ENCODE peak calls at places on chromosome 7, in nine cellular contexts. K is GOT3; Y is NCI-H2081; U is stimulated activated CD8-positive, alpha-beta memory T cell treated with anti-CD3 and anti-CD28 coated beads, Interleukin-12 subunit alpha, Interleukin-12 subunit beta, amount 100 ng/mL, for 4 hours; N is stimulated activated CD4-positive, alpha-beta T cell treated with anti-CD3 and anti-CD28 coated beads, Interleukin-15, amount 100 ng/mL, for 24 hours; H is left colon; E is brain microvascular endothelial cell; M is skeletal muscle cell; B is cardiac muscle cell. Z is an unnamed sample.

GRCh38 chr7:42020067-42020466 is 216.9 kb downstream of the GLI3 start:
- DNase-seq in Y (no peak), M (no peak), H (no peak), N (no peak), K (no peak), B (no peak), E (no peak), U (no peak), Z (no peak)

GRCh38 chr7:50513166-50513871 is 51.9 kb downstream of the DDC start:
- DNase-seq in Y (no peak), U (no peak), N (no peak), M (no peak), H (no peak), K (no peak), E (no peak), B (no peak), Z (no peak)

GRCh38 chr7:29464693-29465092 is 98.9 kb upstream of the PRR15 start:
- DNase-seq in B (no peak), M (no peak), Y (no peak), N (no peak), E (no peak), U (no peak), H (no peak), K (no peak), Z (no peak)

GRCh38 chr7:138125119-138125518 is 48.9 kb downstream of the AKR1D1 start:
- DNase-seq in M (no peak), N (no peak), K (no peak), H (no peak), B (peak; percentile 25), E (peak; percentile 54), Y (no peak), U (no peak), Z (no peak)

GRCh38 chr7:138555684-138556083 is 95.6 kb downstream of the TRIM24 start:
- DNase-seq in U (no peak), B (no peak), Y (no peak), E (no peak), H (no peak), K (no peak), N (no peak), M (no peak), Z (no peak)

GRCh38 chr7:80681272-80681885 is 42.9 kb downstream of the CD36 start:
- DNase-seq in M (no peak), N (no peak), U (no peak), K (no peak), E (peak; percentile 47), Y (peak; percentile 23), H (no peak), B (peak; percentile 53), Z (peak; percentile 63)

GRCh38 chr7:55085511-55086412 is 66.9 kb downstream of the EGFR start:
- DNase-seq in E (no peak), N (no peak), K (no peak), H (no peak), M (no peak), Y (no peak), U (no peak), B (no peak), Z (no peak)

GRCh38 chr7:122219253-122219865 is 75.3 kb upstream of the AASS start:
- DNase-seq in K (no peak), B (peak; percentile 41), U (no peak), Y (peak; percentile 26), E (peak; percentile 10), N (no peak), H (no peak), M (no peak), Z (peak; percentile 55)

GRCh38 chr7:2106920-2107319 is 125.8 kb downstream of the MAD1L1 start:
- DNase-seq in Y (no peak), U (no peak), K (no peak), B (peak; percentile 31), H (no peak), N (no peak), E (peak; percentile 20), M (no peak), Z (no peak)

GRCh38 chr7:38858281-38858884 is 50.6 kb downstream of the VPS41 start:
- DNase-seq in U (no peak), Y (peak; percentile 36), M (peak; percentile 5), B (peak; percentile 21), E (peak; percentile 73), K (no peak), N (no peak), H (no peak), Z (no peak)

GRCh38 chr7:37786741-37787569 is 61.4 kb upstream of the NME8 start:
- DNase-seq in M (no peak), K (no peak), N (no peak), U (no peak), B (no peak), E (no peak), Y (no peak), H (no peak), Z (no peak)

GRCh38 chr7:145624618-145625017 is 492.0 kb upstream of the CNTNAP2 start:
- DNase-seq in Y (no peak), U (no peak), K (no peak), N (no peak), M (no peak), H (no peak), E (no peak), B (no peak), Z (no peak)

GRCh38 chr7:23020742-23021401 is 6.9 kb upstream of the HYCC1 start:
- DNase-seq in Y (no peak), N (peak; percentile 35), U (no peak), H (no peak), E (peak; percentile 25), B (peak; percentile 83), K (no peak), M (peak; percentile 79), Z (peak; percentile 67)

GRCh38 chr7:87398441-87398840 is 53.0 kb downstream of the CROT start:
- DNase-seq in K (no peak), E (peak; percentile 5), H (no peak), N (no peak), Y (no peak), B (peak; percentile 38), U (no peak), M (peak; percentile 35), Z (no peak)

GRCh38 chr7:105352018-105352612 is 36.6 kb downstream of the SRPK2 start:
- DNase-seq in E (peak; percentile 72), U (peak; percentile 33), M (peak; percentile 90), K (no peak), B (peak; percentile 98), Y (no peak), H (peak; percentile 44), N (peak; percentile 53), Z (no peak)

GRCh38 chr7:1693419-1693990 is 23.4 kb downstream of the ELFN1 start:
- DNase-seq in B (no peak), U (no peak), N (no peak), E (no peak), H (no peak), K (no peak), Y (peak; percentile 23), M (no peak), Z (no peak)

GRCh38 chr7:9201928-9202327 is 768.5 kb downstream of the NXPH1 start:
- DNase-seq in B (no peak), E (no peak), M (no peak), H (no peak), N (no peak), U (no peak), K (no peak), Y (peak; percentile 16), Z (no peak)

GRCh38 chr7:94972296-94972695 is 64.9 kb downstream of the PPP1R9A start:
- DNase-seq in M (peak; percentile 20), Y (no peak), E (peak; percentile 39), N (no peak), K (no peak), U (no peak), H (no peak), B (no peak), Z (no peak)

GRCh38 chr7:96236198-96237039 is 85.5 kb downstream of the SLC25A13 start:
- DNase-seq in K (no peak), M (peak; percentile 97), N (no peak), H (peak; percentile 17), U (no peak), B (peak; percentile 96), Y (no peak), E (peak; percentile 88), Z (no peak)

GRCh38 chr7:120874722-120875121 is 16.8 kb upstream of the TSPAN12 start:
- DNase-seq in N (no peak), H (no peak), Y (no peak), B (no peak), M (no peak), E (no peak), K (no peak), U (no peak), Z (no peak)

Z was measured in LoVo.